ENCODE peak calls at places on chromosomes 6 and 20, in seven cellular contexts. Y is HepG2, C is H1, J is K562, F is HCT116, B is GM12878, V is SK-N-SH. T is an unnamed sample.

GRCh38 chr6:34560366-34561226 is 4.5 kb upstream of the SPDEF start:
- DNase-seq in B (no peak), V (peak), C (no peak), F (no peak), J (peak), Y (peak), T (no peak)

GRCh38 chr6:147063469-147064031 is 140.7 kb upstream of the STXBP5 start:
- DNase-seq in Y (peak), J (no peak), B (no peak), F (peak), V (no peak), C (no peak), T (no peak)

GRCh38 chr6:71294121-71294523 is 5.5 kb downstream of the OGFRL1 start:
- DNase-seq in Y (no peak), B (no peak), J (no peak), C (no peak), V (no peak), F (no peak), T (no peak)

GRCh38 chr6:163902993-163903392 is 488.5 kb downstream of the QKI start:
- DNase-seq in C (no peak), J (peak), V (no peak), F (no peak), B (no peak), Y (no peak), T (no peak)

GRCh38 chr20:6848041-6848440 is 80.6 kb downstream of the BMP2 start:
- DNase-seq in F (no peak), C (no peak), J (no peak), B (no peak), V (no peak), Y (no peak), T (no peak)

GRCh38 chr20:12687476-12687875 is 321.3 kb upstream of the SPTLC3 start:
- DNase-seq in B (no peak), C (no peak), J (no peak), Y (no peak), V (no peak), F (no peak), T (no peak)

GRCh38 chr6:133544419-133544818 is 303.3 kb downstream of the EYA4 start:
- DNase-seq in Y (no peak), J (no peak), C (no peak), V (no peak), B (no peak), F (no peak), T (no peak)

GRCh38 chr20:61659652-61660346 is 405.9 kb downstream of the TAF4 start:
- DNase-seq in C (no peak), B (no peak), F (no peak), V (no peak), J (no peak), Y (no peak), T (no peak)

GRCh38 chr6:164045082-164045481 is 630.6 kb downstream of the QKI start:
- DNase-seq in V (no peak), B (no peak), F (no peak), Y (no peak), C (no peak), J (no peak), T (no peak)

GRCh38 chr20:48832423-48832735 is 4.6 kb upstream of the PREX1 start:
- DNase-seq in Y (no peak), C (no peak), F (no peak), J (no peak), B (no peak), V (no peak), T (no peak)

GRCh38 chr20:9408422-9409300 is 105.7 kb upstream of the LAMP5 start:
- DNase-seq in V (no peak), F (no peak), C (no peak), J (no peak), Y (no peak), B (no peak), T (no peak)

GRCh38 chr20:48635791-48636267 is 192.0 kb downstream of the PREX1 start:
- DNase-seq in Y (peak), F (peak), C (peak), B (no peak), V (peak), J (peak), T (peak)

GRCh38 chr6:7261030-7261841 is 51.8 kb downstream of the SSR1 start:
- DNase-seq in Y (peak), C (peak), V (peak), F (peak), B (no peak), J (peak), T (peak)

GRCh38 chr6:41836022-41836659 is 48.6 kb downstream of the TOMM6 start:
- DNase-seq in B (no peak), V (no peak), F (no peak), C (no peak), J (no peak), Y (no peak), T (no peak)

GRCh38 chr6:157089258-157089657 is 234.1 kb downstream of the TMEM242 start:
- DNase-seq in Y (peak), B (no peak), F (no peak), C (no peak), J (no peak), V (peak), T (no peak)

GRCh38 chr6:29965873-29966601 is 23.7 kb downstream of the HLA-A start:
- DNase-seq in Y (peak), F (peak), J (peak), B (peak), V (peak), C (no peak), T (no peak)

GRCh38 chr6:158408552-158409130 is 96.4 kb downstream of the TULP4 start:
- DNase-seq in Y (no peak), B (no peak), J (peak), V (peak), F (no peak), C (no peak), T (no peak)

GRCh38 chr6:170243791-170244291 is 47.0 kb downstream of the DLL1 start:
- DNase-seq in J (no peak), F (no peak), Y (no peak), C (no peak), B (no peak), V (peak), T (no peak)

GRCh38 chr20:57386762-57387161 is 4.4 kb upstream of the RBM38 start:
- DNase-seq in J (no peak), Y (no peak), C (no peak), B (no peak), F (no peak), V (no peak), T (no peak)

GRCh38 chr6:7542065-7542877 is 800 bp downstream of the DSP start:
- DNase-seq in Y (no peak), V (peak), J (no peak), C (no peak), B (no peak), F (no peak), T (peak)

GRCh38 chr6:161701051-161701450 is 427.2 kb upstream of the AGPAT4 start:
- DNase-seq in V (no peak), J (no peak), B (no peak), F (no peak), Y (no peak), C (no peak), T (no peak)

GRCh38 chr6:35469711-35470662 is 1.8 kb downstream of the RPL10A start:
- DNase-seq in C (no peak), B (no peak), V (peak), Y (peak), J (peak), F (no peak), T (no peak)

GRCh38 chr6:82889117-82889516 is 176.5 kb downstream of the UBE3D start:
- DNase-seq in B (no peak), F (no peak), V (no peak), Y (no peak), J (no peak), C (no peak), T (no peak)

GRCh38 chr6:155054851-155055250 is 59.7 kb downstream of the TIAM2 start:
- DNase-seq in B (no peak), V (no peak), J (no peak), C (no peak), Y (no peak), F (no peak), T (no peak)

GRCh38 chr20:37630161-37630560 is 63.7 kb upstream of the CTNNBL1 start:
- DNase-seq in J (no peak), V (peak), F (no peak), Y (no peak), C (no peak), B (no peak), T (no peak)

GRCh38 chr6:86856937-86857563 is 80.3 kb upstream of the HTR1E start:
- DNase-seq in F (peak), J (peak), C (peak), Y (peak), B (no peak), V (peak), T (peak)

GRCh38 chr6:132202569-132202968 is 198.7 kb downstream of the MOXD1 start:
- DNase-seq in F (no peak), J (no peak), C (no peak), Y (no peak), V (no peak), B (no peak), T (no peak)

GRCh38 chr6:153959281-153959680 is 79.8 kb upstream of the OPRM1 start:
- DNase-seq in V (no peak), B (no peak), Y (no peak), J (no peak), F (no peak), C (no peak), T (no peak)

GRCh38 chr6:153963352-153963751 is 75.7 kb upstream of the OPRM1 start:
- DNase-seq in F (no peak), Y (no peak), V (no peak), C (no peak), B (no peak), J (no peak), T (no peak)

GRCh38 chr6:153965996-153966395 is 73.0 kb upstream of the OPRM1 start:
- DNase-seq in Y (no peak), J (no peak), B (no peak), F (no peak), C (no peak), V (no peak), T (no peak)

GRCh38 chr6:153960741-153961140 is 78.3 kb upstream of the OPRM1 start:
- DNase-seq in C (no peak), J (no peak), F (no peak), V (no peak), Y (no peak), B (no peak), T (no peak)

DNA sequence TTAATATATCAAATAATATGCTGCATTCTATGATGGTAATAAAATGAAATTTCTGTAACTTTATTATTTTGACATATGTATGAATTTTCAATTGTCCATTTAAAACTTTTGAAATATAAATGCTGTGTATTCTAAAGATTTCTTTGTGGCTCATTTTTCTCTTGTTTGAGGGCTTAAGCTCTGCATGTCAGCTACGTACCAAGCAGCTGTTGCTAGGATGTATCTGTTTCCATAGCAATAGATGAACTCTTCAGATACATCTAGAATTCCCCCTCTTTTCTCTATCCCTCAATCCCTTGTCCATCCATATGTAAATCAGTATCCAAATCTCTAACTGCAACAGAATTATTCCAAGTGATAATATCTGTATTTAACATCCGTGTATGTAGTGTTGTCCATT is 76.5 kb upstream of the OPRM1 start:
- DNase-seq in J (no peak), Y (no peak), F (no peak), B (no peak), C (no peak), V (peak), T (no peak)
- TF ChIP-seq JUND in J (no peak), Y (no peak), F (no peak), B (no peak), C (no peak), V (no peak), T (no peak)

DNA sequence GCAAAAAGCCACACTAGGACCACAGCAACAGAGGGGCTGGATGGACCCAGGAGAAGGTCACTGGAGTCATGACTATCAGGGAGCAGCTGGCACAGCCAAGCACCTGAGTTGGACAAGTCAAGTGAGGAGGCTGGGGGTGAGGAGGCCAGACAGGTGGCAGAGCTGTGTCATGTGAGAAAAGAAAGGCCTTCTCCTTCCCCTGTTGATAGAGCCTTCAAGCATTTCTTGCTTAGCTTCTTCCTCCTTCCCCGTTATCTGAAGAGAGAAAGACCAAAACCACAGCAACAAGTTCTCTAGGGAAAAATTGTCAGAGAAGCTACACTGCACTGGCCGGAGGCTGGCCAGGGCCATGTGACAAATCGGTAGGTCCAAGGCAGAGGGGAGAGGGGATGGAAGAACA is 202.2 kb upstream of the PRDM1 start:
- DNase-seq in B (no peak), J (no peak), V (no peak), C (no peak), Y (no peak), F (no peak), T (no peak)
- TF ChIP-seq JUND in B (no peak), J (no peak), V (no peak), C (no peak), Y (no peak), F (no peak), T (no peak)

DNA sequence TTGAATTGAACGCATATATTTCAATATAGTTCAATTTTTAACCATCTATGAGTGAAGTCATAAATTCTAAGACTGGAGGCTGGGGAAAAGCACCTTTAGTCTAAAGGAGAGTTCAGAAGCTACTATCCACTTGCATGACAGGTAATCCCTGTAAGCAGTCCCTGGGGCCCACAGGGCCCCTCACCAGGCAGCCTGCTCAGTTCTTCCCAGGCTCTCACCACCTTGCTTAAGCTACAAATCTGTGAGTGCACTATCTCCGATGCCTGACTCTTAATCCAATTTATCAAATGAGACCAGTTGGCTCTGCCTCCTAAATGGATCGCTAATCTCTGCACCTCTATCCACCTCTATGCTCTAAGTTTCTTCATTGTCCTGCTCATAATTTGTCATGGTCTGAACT is 413.8 kb downstream of the PTPRT start:
- DNase-seq in J (no peak), Y (no peak), B (no peak), F (no peak), V (no peak), C (no peak), T (no peak)
- TF ChIP-seq JUND in J (no peak), Y (no peak), B (no peak), F (no peak), V (no peak), C (no peak), T (no peak)

DNA sequence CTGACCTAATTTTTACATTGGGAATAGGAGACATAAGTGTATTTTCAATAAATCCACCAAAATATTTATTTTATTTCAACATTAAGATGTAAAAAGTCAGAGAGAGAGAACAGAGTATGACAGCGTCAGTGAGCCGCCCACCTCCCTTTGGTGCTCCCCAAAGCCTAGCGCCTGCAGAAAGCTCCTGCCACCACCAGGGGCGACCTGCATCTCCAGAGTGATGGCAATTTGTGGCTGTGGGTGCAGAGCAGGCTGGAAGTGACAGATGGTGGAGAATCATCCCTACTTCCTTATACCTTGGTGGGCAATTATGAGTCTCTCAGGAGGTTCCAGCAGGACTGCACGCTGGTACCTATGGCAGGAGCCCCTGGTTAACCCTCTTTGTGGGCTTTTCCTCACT is 87.3 kb downstream of the PTPRT start:
- DNase-seq in V (peak), B (no peak), J (peak), F (no peak), C (peak), Y (no peak), T (no peak)
- TF ChIP-seq JUND in V (no peak), B (no peak), J (no peak), F (no peak), C (no peak), Y (no peak), T (no peak)